ENCODE peak calls at places on chromosomes 7 and 10, in seven cellular contexts. Q is ovary, C is uterus, X is lower leg skin, P is thyroid gland, T is A549, S is IMR-90. I is an unnamed sample.

GRCh38 chr7:39465055-39465929 is 100.9 kb upstream of the YAE1 start:
- DNase-seq in P (peak; percentile 65), X (peak; percentile 18), T (peak; percentile 79), C (peak; percentile 28), S (peak; percentile 63), Q (peak; percentile 41), I (no peak)

GRCh38 chr7:1466524-1467271 is 7.4 kb upstream of the MICALL2 start:
- DNase-seq in Q (peak; percentile 73), C (peak; percentile 62), S (peak; percentile 41), P (peak; percentile 79), X (no peak), T (peak; percentile 70), I (peak; percentile 81)

GRCh38 chr7:36406156-36406555 is 16.5 kb downstream of the ANLN start:
- DNase-seq in T (no peak), Q (no peak), C (no peak), S (no peak), X (no peak), P (no peak), I (no peak)

GRCh38 chr10:44961231-44961571 is 1.6 kb downstream of the RASSF4 start:
- DNase-seq in C (no peak), T (no peak), S (no peak), P (no peak), X (peak; percentile 13), Q (no peak), I (peak; percentile 16)

GRCh38 chr10:113471241-113471996 is 81.4 kb upstream of the HABP2 start:
- DNase-seq in Q (no peak), X (no peak), P (no peak), S (no peak), C (no peak), T (no peak), I (no peak)

GRCh38 chr10:45058580-45058979 is 57.9 kb downstream of the ZNF22 start:
- DNase-seq in X (no peak), T (no peak), S (no peak), Q (no peak), P (no peak), C (no peak), I (no peak)

GRCh38 chr7:32036557-32036956 is 33.6 kb downstream of the PDE1C start:
- DNase-seq in T (no peak), P (no peak), S (peak; percentile 54), Q (no peak), X (no peak), C (no peak), I (no peak)

GRCh38 chr7:55210716-55211115 is 154.4 kb upstream of the LANCL2 start:
- DNase-seq in Q (no peak), P (no peak), X (no peak), T (no peak), S (peak; percentile 25), C (no peak), I (no peak)

GRCh38 chr7:70638381-70639128 is 493.4 kb upstream of the GALNT17 start:
- DNase-seq in S (peak; percentile 21), Q (no peak), P (no peak), T (no peak), X (no peak), C (no peak), I (no peak)

GRCh38 chr7:158286210-158286609 is 301.4 kb downstream of the PTPRN2 start:
- DNase-seq in Q (no peak), T (no peak), X (no peak), P (no peak), S (no peak), C (no peak), I (no peak)

GRCh38 chr7:92763636-92764423 is 72.5 kb downstream of the CDK6 start:
- DNase-seq in X (no peak), S (peak; percentile 81), P (no peak), Q (no peak), T (peak; percentile 92), C (no peak), I (no peak)

GRCh38 chr7:151539055-151539714 is 19.5 kb upstream of the RHEB start:
- DNase-seq in X (no peak), S (peak; percentile 16), Q (no peak), C (no peak), P (no peak), T (no peak), I (no peak)

GRCh38 chr10:34524369-34525091 is 290.6 kb downstream of the PARD3 start:
- DNase-seq in T (no peak), Q (no peak), P (no peak), C (no peak), S (no peak), X (no peak), I (no peak)

GRCh38 chr10:29773675-29774091 is 138.9 kb upstream of the SVIL start:
- DNase-seq in C (no peak), T (no peak), S (no peak), Q (no peak), X (no peak), P (no peak), I (no peak)

GRCh38 chr7:105794741-105795729 is 81.4 kb downstream of the ATXN7L1 start:
- DNase-seq in Q (peak; percentile 70), C (peak; percentile 42), S (peak; percentile 84), X (no peak), P (no peak), T (no peak), I (no peak)

GRCh38 chr7:36390199-36391090 is 783 bp downstream of the ANLN start:
- DNase-seq in S (peak; percentile 87), T (peak; percentile 87), C (peak; percentile 31), P (peak; percentile 73), X (peak; percentile 56), Q (peak; percentile 75), I (peak; percentile 91)

GRCh38 chr10:21496285-21497176 is 29.0 kb downstream of the SKIDA1 start:
- DNase-seq in T (peak; percentile 78), X (no peak), C (peak; percentile 37), Q (peak; percentile 71), S (peak; percentile 25), P (peak; percentile 58), I (peak; percentile 90)

GRCh38 chr10:37831495-37832333 is 25.7 kb downstream of the ZNF248 start:
- DNase-seq in P (no peak), S (no peak), T (peak; percentile 35), X (no peak), C (no peak), Q (no peak), I (no peak)

GRCh38 chr7:100825760-100826545 is 1.4 kb downstream of the EPHB4 start:
- DNase-seq in X (no peak), C (no peak), P (no peak), S (peak; percentile 59), Q (no peak), T (peak; percentile 56), I (no peak)

DNA sequence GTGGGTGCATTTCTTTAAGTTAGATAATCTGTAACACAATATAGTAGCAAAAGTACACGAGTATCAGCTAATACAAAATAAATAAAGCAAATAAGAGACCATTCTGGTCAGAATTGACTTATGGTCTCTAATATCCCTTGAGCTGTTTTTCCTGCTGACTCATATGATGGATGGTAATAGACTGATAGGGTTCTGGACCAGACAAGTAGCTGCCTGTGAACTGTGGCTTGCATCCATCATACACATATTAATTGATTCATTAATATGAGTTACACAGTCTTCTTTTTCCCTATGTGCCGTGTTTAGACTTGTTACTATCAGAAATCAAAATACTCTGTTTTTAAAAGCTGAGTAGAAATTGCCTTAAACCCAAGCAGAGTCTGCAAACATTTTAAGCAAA is 762.8 kb downstream of the GATA3 start:
- DNase-seq in C (no peak), X (peak; percentile 32), Q (no peak), P (no peak), S (no peak), T (no peak), I (no peak)
- TF ChIP-seq POLR2A in C (no peak), X (no peak), Q (no peak), P (no peak), S (no peak), T (no peak), I (no peak)

DNA sequence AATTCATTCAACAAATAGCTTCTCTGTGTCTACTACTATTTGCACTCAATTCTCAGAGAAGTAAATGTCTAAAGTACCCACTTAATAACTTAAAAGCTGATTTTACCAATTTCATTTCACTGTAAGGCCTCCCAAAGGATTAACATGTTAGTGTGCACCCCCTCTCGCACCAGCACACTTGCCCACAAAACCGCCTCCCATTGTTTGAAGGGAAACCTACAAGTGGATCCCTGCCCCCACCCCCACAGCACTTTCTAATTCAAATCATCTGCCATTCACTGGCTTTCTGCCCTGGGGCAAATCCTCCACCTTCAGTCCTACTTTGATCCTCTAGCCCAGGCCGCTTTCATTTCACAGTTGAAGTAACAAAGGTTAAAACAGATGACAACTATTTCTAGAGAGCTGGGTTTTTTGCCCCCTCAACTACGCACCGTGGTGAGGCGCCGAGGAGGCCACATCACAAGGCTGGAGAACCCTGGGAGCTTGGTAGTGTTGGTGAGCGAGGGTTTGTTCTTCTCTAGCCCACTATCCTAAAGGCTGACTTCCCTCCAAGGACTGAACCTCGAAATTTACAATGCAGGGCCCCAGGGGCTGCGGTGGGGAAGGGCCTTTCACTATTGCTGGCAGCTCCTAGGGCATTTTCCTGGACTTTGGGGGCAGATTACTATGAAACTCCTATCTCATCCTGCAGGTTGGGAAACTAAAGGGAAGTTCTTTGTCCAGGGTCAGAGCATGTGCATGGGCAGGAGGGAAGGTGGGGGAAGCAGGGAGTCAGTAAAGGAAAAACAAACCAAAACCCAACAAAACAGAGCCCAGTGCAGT is 517.4 kb upstream of the ZMIZ1 start:
- DNase-seq in Q (no peak), T (no peak), S (no peak), P (peak; percentile 58), X (no peak), C (peak; percentile 13), I (no peak)
- TF ChIP-seq POLR2A in Q (no peak), T (no peak), S (no peak), P (no peak), X (no peak), C (no peak), I (no peak)

GRCh38 chr10:58573144-58573543 is 60.5 kb downstream of the BICC1 start:
- DNase-seq in T (no peak), X (no peak), S (no peak), Q (no peak), C (no peak), P (no peak), I (no peak)
- TF ChIP-seq POLR2A in T (no peak), X (no peak), S (no peak), Q (no peak), C (no peak), P (no peak), I (no peak)

GRCh38 chr10:125160856-125161569 is 650 bp upstream of the CTBP2 start:
- DNase-seq in P (peak; percentile 89), S (peak; percentile 85), C (peak; percentile 76), X (peak; percentile 75), Q (peak; percentile 85), T (peak; percentile 94), I (peak; percentile 86)
- TF ChIP-seq POLR2A in P (no peak), S (peak; percentile 75), C (peak; percentile 61), X (no peak), Q (peak; percentile 44), T (no peak), I (peak; percentile 41)

I was measured in upper lobe of left lung.